ENCODE peak calls at places on chromosome 17, in ten cellular contexts. K is CD8-positive, alpha-beta T cell; R is body of pancreas; L is HFFc6; A is heart right ventricle; Q is spleen; N is mesothelial cell of epicardium; U is Panc1; W is ascending aorta; C is progenitor cell of endocrine pancreas. F is an unnamed sample.

GRCh38 chr17:35189291-35189690 is 4.9 kb downstream of the SLC35G3 start:
- DNase-seq in R (no peak), U (no peak), A (no peak), W (no peak), C (no peak), K (no peak), L (no peak), Q (no peak), N (no peak), F (no peak)

GRCh38 chr17:148757-149156 is 11.4 kb downstream of the SCGB1C2 start:
- DNase-seq in A (no peak), U (no peak), R (no peak), K (no peak), W (no peak), C (peak; percentile 1), L (no peak), N (no peak), Q (peak; percentile 25), F (no peak)

GRCh38 chr17:30379303-30380105 is 777 bp downstream of the CPD start:
- DNase-seq in K (no peak), U (no peak), A (peak; percentile 35), C (no peak), W (no peak), R (peak; percentile 27), N (no peak), L (no peak), Q (peak; percentile 89), F (no peak)

GRCh38 chr17:47276444-47276843 is 22.8 kb downstream of the ITGB3 start:
- DNase-seq in N (no peak), R (no peak), C (no peak), L (no peak), Q (no peak), W (no peak), A (no peak), K (no peak), U (no peak), F (no peak)

GRCh38 chr17:39014044-39014794 is 47.0 kb upstream of the FBXO47 start:
- DNase-seq in Q (no peak), K (no peak), A (no peak), N (no peak), C (no peak), W (no peak), L (peak; percentile 31), R (no peak), U (no peak), F (no peak)

GRCh38 chr17:58332720-58333395 is 4.3 kb upstream of the TSPOAP1 start:
- DNase-seq in K (peak; percentile 78), Q (peak; percentile 93), N (no peak), W (no peak), L (no peak), C (no peak), A (no peak), U (no peak), R (no peak), F (peak; percentile 18)

GRCh38 chr17:4232168-4232813 is 31.5 kb downstream of the ANKFY1 start:
- DNase-seq in A (no peak), K (no peak), L (peak; percentile 35), R (no peak), U (no peak), N (no peak), Q (no peak), C (no peak), W (no peak), F (no peak)

GRCh38 chr17:16269658-16270057 is 52.6 kb downstream of the PIGL start:
- DNase-seq in Q (no peak), W (no peak), K (no peak), U (no peak), A (no peak), C (no peak), R (no peak), L (peak; percentile 39), N (no peak), F (no peak)

GRCh38 chr17:42686520-42687137 is 4.3 kb downstream of the CNTNAP1 start:
- DNase-seq in A (no peak), W (no peak), N (no peak), R (no peak), U (no peak), L (no peak), K (no peak), C (no peak), Q (no peak), F (no peak)
- TF ChIP-seq CTCF in A (no peak), W (no peak), N (no peak), R (no peak), U (no peak), L (no peak), K (no peak), C (no peak), Q (no peak), F (no peak)

DNA sequence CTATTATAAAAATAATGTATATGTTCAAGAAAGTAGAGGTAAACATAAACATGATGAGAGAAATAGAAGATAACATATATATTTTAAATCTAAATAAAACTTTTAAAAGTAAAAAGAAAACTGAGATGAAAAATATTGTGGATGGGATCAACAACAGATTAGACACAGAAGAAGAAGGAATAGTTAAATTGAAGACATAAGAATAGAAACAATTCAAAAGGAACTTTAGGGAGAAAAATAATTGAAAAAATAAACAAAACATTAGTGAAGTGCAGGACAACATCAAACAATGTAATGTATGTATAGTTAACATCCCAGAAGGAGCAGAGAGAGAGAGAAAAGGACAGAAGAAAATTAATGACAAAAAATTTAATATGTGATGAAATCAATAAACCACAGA is 228.1 kb upstream of the TNRC6C start:
- DNase-seq in L (no peak), R (no peak), Q (no peak), C (no peak), U (no peak), K (no peak), A (no peak), N (no peak), W (no peak), F (no peak)
- TF ChIP-seq CTCF in L (no peak), R (no peak), Q (no peak), C (no peak), U (no peak), K (no peak), A (no peak), N (no peak), W (no peak), F (no peak)

GRCh38 chr17:9237661-9238301 is 216.5 kb downstream of the NTN1 start:
- DNase-seq in N (no peak), L (no peak), U (no peak), Q (peak; percentile 63), C (no peak), K (no peak), A (no peak), W (no peak), R (no peak), F (no peak)

GRCh38 chr17:9234404-9234945 is 213.2 kb downstream of the NTN1 start:
- DNase-seq in Q (peak; percentile 61), R (no peak), A (no peak), N (no peak), C (no peak), L (no peak), W (no peak), U (no peak), K (no peak), F (no peak)

GRCh38 chr17:9235346-9235745 is 214.0 kb downstream of the NTN1 start:
- DNase-seq in K (no peak), W (no peak), C (no peak), L (no peak), A (no peak), U (no peak), Q (no peak), R (no peak), N (no peak), F (no peak)

GRCh38 chr17:9237053-9237410 is 215.7 kb downstream of the NTN1 start:
- DNase-seq in N (no peak), A (no peak), W (no peak), C (no peak), Q (no peak), L (no peak), R (no peak), K (no peak), U (no peak), F (no peak)

DNA sequence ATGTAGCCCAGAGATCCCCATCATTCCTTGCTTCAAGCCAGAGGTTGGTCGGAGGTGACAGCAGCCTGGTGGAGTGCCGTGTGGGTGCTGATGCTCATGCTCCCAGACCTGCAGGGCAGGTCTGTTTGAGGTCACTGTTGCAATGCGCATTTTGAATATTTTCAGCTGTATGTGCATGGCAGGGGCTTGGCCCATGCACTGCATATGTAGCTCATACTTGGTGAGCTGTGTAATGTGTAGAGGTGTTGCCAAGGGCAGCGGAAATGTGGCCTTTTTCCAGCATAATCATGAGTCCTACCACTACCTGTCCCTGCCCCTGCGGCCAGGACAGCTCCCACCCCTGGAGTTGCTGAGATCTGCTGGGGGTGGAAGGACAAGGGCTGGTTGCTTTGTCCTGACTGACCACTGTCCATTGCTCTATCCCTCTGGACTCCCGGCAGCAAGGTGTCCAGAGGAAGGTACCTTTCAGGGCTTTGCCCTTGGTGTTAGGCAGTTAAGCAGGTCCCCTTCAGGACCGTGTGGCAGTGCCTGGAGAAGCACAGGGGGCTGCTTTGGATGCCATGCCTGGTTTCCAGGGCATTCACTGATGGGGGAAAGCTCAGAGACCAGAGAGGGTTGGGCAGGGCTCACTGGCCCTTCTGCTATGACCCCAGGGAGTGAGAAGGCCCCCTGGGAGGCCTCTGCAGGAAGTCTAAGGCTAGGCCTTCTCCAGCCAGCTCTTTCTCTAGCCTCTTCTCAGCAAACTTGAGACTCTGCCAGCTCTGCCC is 215.2 kb downstream of the NTN1 start:
- DNase-seq in Q (peak; percentile 57), N (no peak), L (no peak), W (no peak), R (peak; percentile 30), U (no peak), C (no peak), A (no peak), K (no peak), F (no peak)
- TF ChIP-seq CTCF in Q (no peak), N (no peak), L (no peak), W (no peak), R (no peak), U (no peak), C (no peak), A (no peak), K (no peak), F (no peak)

GRCh38 chr17:32929588-32929987 is 1.6 kb downstream of the TMEM98 start:
- DNase-seq in W (no peak), U (no peak), R (no peak), Q (no peak), A (no peak), L (no peak), N (no peak), K (no peak), C (no peak), F (no peak)

GRCh38 chr17:32930512-32930911 is 2.6 kb downstream of the TMEM98 start:
- DNase-seq in C (no peak), R (no peak), K (no peak), Q (no peak), A (no peak), W (no peak), L (no peak), N (no peak), U (no peak), F (no peak)

GRCh38 chr17:32928527-32929287 is 754 bp downstream of the TMEM98 start:
- DNase-seq in K (no peak), A (no peak), U (no peak), R (no peak), C (no peak), W (no peak), N (no peak), Q (no peak), L (no peak), F (no peak)

GRCh38 chr17:32927724-32928526 is at the start of gene TMEM98:
- DNase-seq in C (peak; percentile 54), L (no peak), K (no peak), N (peak; percentile 57), R (peak; percentile 60), U (no peak), W (no peak), Q (no peak), A (peak; percentile 27), F (no peak)

DNA sequence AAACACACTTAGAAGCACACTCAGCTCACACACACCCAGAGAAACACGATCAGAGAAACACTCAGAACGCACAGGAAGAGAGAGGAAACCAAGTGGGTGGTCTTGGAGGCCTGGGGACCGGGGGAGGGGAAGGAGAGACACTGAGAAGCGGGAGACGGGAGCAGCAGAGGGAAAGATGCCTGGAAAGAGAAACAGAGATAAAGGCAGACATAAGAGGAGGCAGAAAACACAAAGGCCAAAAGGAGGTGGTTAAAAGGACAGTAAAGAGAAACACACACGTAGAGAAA is 1.3 kb downstream of the TMEM98 start:
- DNase-seq in A (no peak), K (no peak), U (no peak), L (no peak), N (no peak), C (no peak), W (no peak), R (no peak), Q (no peak), F (no peak)
- TF ChIP-seq CTCF in A (no peak), K (no peak), U (no peak), L (no peak), N (no peak), C (no peak), W (no peak), R (no peak), Q (no peak), F (no peak)